ENCODE peak calls at places on chromosomes 5 and 9, in four cellular contexts. I is keratinocyte, D is lower leg skin, N is PC-3. U is an unnamed sample.

GRCh38 chr9:137055385-137056364 is 1.8 kb upstream of the ENTPD2 start:
- DNase-seq in D (peak), N (peak), I (no peak), U (no peak)

GRCh38 chr5:39696672-39697398 is 272.1 kb upstream of the DAB2 start:
- DNase-seq in N (no peak), D (no peak), I (no peak), U (no peak)

GRCh38 chr5:32461441-32462120 is 17.0 kb upstream of the ZFR start:
- DNase-seq in N (no peak), I (no peak), D (no peak), U (no peak)

GRCh38 chr5:93602261-93603149 is 19.5 kb downstream of the NR2F1 start:
- DNase-seq in N (peak), D (no peak), I (no peak), U (peak)

GRCh38 chr5:139660105-139660915 is 12.2 kb downstream of the CXXC5 start:
- DNase-seq in N (peak), D (no peak), I (no peak), U (no peak)

GRCh38 chr9:69060766-69061165 is 25.2 kb downstream of the FXN start:
- DNase-seq in N (no peak), I (no peak), D (no peak), U (no peak)

GRCh38 chr5:127305486-127305885 is 14.9 kb downstream of the MEGF10 start:
- DNase-seq in N (no peak), I (no peak), D (no peak), U (no peak)

GRCh38 chr5:111697881-111698757 is 58.9 kb downstream of the NREP start:
- DNase-seq in I (no peak), N (peak), D (no peak), U (no peak)

GRCh38 chr5:10984021-10984420 is 223.0 kb upstream of the DAP start:
- DNase-seq in D (no peak), I (no peak), N (no peak), U (no peak)

GRCh38 chr5:93273176-93273575 is 307.8 kb downstream of the NR2F1-AS1 start:
- DNase-seq in N (peak), D (no peak), I (no peak), U (no peak)

GRCh38 chr5:123665822-123666371 is 153.9 kb downstream of the CSNK1G3 start:
- DNase-seq in N (peak), D (no peak), I (no peak), U (no peak)

GRCh38 chr9:137683307-137683864 is 64.6 kb downstream of the EHMT1 start:
- DNase-seq in I (no peak), D (no peak), N (no peak), U (no peak)

GRCh38 chr9:127555830-127556820 is 56.0 kb upstream of the STXBP1 start:
- DNase-seq in D (peak), I (peak), N (peak), U (no peak)

GRCh38 chr9:122056484-122056883 is 36.6 kb downstream of the TTLL11 start:
- DNase-seq in I (no peak), N (peak), D (no peak), U (peak)

GRCh38 chr9:77926314-77926959 is 105.2 kb downstream of the GNAQ start:
- DNase-seq in I (no peak), D (no peak), N (peak), U (no peak)

GRCh38 chr5:13115476-13115875 is 829.0 kb downstream of the DNAH5 start:
- DNase-seq in I (no peak), N (no peak), D (no peak), U (no peak)

GRCh38 chr9:134540441-134541372 is 100.9 kb upstream of the COL5A1 start:
- DNase-seq in N (no peak), D (no peak), I (no peak), U (no peak)

GRCh38 chr5:40762716-40763115 is 7.0 kb upstream of the TTC33 start:
- DNase-seq in N (no peak), I (no peak), D (no peak), U (no peak)

GRCh38 chr9:36791204-36791948 is 218.7 kb downstream of the MELK start:
- DNase-seq in D (no peak), I (no peak), N (peak), U (no peak)

GRCh38 chr9:21031091-21031817 is at the start of gene HACD4:
- DNase-seq in N (no peak), I (no peak), D (peak), U (peak)

GRCh38 chr9:35691325-35691631 is 1.6 kb upstream of the TPM2 start:
- DNase-seq in N (peak), I (no peak), D (no peak), U (no peak)

GRCh38 chr5:23007762-23008161 is 154.6 kb upstream of the CDH12 start:
- DNase-seq in D (no peak), I (no peak), N (no peak), U (no peak)

GRCh38 chr5:100779669-100780375 is 123.3 kb downstream of the ST8SIA4 start:
- DNase-seq in I (no peak), D (peak), N (no peak), U (no peak)

GRCh38 chr9:86175743-86176456 is 76.5 kb upstream of the GOLM1 start:
- DNase-seq in N (no peak), D (no peak), I (no peak), U (no peak)

GRCh38 chr5:159518361-159518760 is 188.1 kb upstream of the IL12B start:
- DNase-seq in N (peak), I (no peak), D (no peak), U (no peak)

GRCh38 chr5:174223355-174223754 is 177.8 kb downstream of the NSG2 start:
- DNase-seq in N (no peak), I (no peak), D (no peak), U (no peak)

GRCh38 chr5:9653811-9654210 is 23.7 kb upstream of the TAS2R1 start:
- DNase-seq in D (no peak), I (no peak), N (peak), U (no peak)

GRCh38 chr9:69719368-69719767 is 40.4 kb downstream of the PTAR1 start:
- DNase-seq in N (no peak), I (no peak), D (no peak), U (no peak)

GRCh38 chr5:81165493-81166119 is 67.5 kb upstream of the CKMT2 start:
- DNase-seq in I (peak), D (peak), N (peak), U (peak)
- TF ChIP-seq CTCF in I (peak), D (no peak), N (peak), U (peak)

GRCh38 chr5:54514841-54515432 is 2.6 kb upstream of the SNX18 start:
- DNase-seq in N (no peak), I (no peak), D (no peak), U (no peak)
- TF ChIP-seq CTCF in N (no peak), I (no peak), D (no peak), U (no peak)

GRCh38 chr5:79720096-79720495 is 30.5 kb downstream of the CMYA5 start:
- DNase-seq in D (no peak), I (no peak), N (no peak), U (no peak)
- TF ChIP-seq CTCF in D (no peak), I (no peak), N (no peak), U (no peak)

DNA sequence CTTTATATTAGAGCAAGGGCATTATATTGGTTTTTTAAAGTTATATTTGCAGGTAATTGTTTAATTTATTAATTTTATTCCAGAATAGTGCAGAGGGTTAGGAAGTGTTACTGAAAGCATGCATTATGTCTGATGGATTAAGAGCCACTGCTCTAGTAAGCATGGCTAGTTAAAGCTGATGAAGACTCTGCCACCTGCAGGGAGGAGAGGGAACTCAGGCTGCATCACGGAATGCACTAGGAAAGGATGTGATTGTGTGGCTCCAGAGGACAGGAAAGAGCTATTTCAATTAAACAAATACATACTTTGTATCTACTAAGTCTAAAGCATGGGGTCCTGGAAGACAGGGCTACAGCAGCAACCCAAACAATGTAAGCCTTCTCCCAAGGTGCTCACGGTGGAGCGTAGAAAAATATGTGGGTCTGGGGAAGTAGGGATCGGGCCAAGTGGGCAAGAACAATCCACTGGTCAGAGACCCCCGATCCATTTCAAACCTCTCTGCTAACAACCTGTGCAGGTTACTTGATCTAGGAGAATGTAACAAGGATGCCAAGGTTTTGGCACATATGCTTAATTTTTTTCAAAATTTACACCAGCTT is 15.3 kb upstream of the GRXCR2 start:
- DNase-seq in D (no peak), I (peak), N (peak), U (peak)
- TF ChIP-seq CTCF in D (no peak), I (peak), N (peak), U (peak)

DNA sequence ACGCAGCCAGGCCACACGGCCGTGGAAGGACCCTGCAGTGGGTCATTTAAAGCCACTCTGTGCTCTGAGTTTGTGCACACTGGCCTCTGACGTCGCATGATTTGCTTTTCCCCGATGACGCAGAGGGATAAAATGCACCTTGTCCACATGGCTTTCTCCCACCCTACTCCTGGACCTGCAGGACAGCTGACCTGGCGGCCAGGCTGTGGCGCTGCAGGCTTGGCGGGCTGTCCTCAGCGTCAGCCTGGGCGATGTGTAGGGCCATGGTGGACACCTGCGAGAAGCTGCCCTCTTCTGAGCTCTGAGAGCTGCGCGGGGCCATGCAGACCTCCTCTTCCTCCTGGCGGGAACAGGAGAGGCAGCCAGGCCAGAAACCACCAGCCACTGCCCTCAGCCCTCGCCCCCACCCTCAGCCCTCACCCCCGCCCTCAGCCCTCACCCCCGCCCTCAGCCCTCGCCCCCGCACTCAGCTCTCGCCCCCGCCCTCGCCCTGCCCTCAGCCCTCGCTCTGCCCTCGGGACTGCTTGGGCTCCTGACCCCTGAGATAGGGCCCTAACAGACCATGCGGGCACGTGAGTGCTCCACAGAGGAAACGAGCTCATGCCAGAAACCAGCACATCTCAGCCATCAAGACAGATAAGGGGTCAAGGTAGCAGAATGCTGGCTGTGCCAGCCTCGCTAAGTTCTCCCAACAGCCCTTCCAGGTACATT is 20.0 kb upstream of the SCGB3A1 start:
- DNase-seq in I (no peak), N (peak), D (no peak), U (no peak)
- TF ChIP-seq CTCF in I (no peak), N (peak), D (no peak), U (no peak)

GRCh38 chr5:103804714-103805113 is 242.1 kb upstream of the NUDT12 start:
- DNase-seq in N (peak), D (no peak), I (no peak), U (no peak)

DNA sequence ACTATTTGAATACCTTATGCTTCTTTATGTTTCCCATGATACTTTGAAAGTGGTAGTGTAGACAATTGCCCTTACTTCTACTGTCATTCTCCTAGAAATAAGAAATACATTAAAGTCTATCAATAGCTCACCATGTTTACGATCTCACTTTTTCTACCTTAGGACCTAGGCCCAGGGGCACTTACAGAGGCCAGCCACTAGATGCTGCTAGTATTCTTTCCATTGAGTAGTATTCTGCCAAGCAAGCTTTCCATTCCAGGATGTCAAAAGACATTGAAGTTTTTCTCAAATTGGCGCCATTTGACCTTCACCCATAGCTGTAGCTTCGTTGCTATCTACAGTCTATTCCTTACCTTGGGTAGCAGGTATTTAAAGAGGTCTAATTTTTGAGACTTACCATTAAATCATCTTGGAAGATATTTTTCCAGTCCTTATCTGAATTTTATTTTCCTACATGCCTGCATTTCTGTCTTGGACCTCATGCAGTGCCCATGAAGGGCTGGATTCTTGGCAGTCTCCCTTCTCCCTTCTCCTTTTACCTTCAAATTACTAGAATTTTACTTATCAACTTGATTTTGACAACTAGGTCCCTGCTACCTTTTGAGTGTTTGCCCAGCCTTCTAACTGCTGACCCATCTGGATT is 246.0 kb upstream of the NUDT12 start:
- DNase-seq in D (no peak), I (no peak), N (peak), U (peak)
- TF ChIP-seq CTCF in D (no peak), I (peak), N (peak), U (peak)